ENCODE peak calls at places on chromosomes 6 and 20, in four cellular contexts. Z is HepG2, T is WTC11, D is K562. C is an unnamed sample.

GRCh38 chr20:37755665-37756064 is 61.8 kb downstream of the CTNNBL1 start:
- DNase-seq in Z (no peak), T (no peak), D (peak; percentile 17), C (no peak)

GRCh38 chr6:87093651-87094050 is 1.3 kb downstream of the CGA start:
- DNase-seq in Z (no peak), T (no peak), D (no peak), C (no peak)

GRCh38 chr6:35468980-35469710 is 944 bp downstream of the RPL10A start:
- DNase-seq in Z (no peak), T (no peak), D (no peak), C (no peak)

GRCh38 chr6:99344289-99344688 is 5.2 kb downstream of the FAXC start:
- DNase-seq in Z (peak; percentile 9), T (no peak), D (no peak), C (no peak)

GRCh38 chr6:70415247-70415646 is 1.9 kb downstream of the FAM135A start:
- DNase-seq in Z (no peak), T (no peak), D (no peak), C (no peak)

GRCh38 chr20:47607208-47607613 is 105.5 kb downstream of the NCOA3 start:
- DNase-seq in Z (no peak), T (no peak), D (peak; percentile 68), C (no peak)

GRCh38 chr6:20454201-20454824 is 52.6 kb downstream of the E2F3 start:
- DNase-seq in Z (no peak), T (no peak), D (peak; percentile 69), C (no peak)

GRCh38 chr6:154882107-154882506 is 113.0 kb upstream of the TIAM2 start:
- DNase-seq in Z (no peak), T (no peak), D (no peak), C (no peak)

GRCh38 chr6:35919827-35920751 is 809 bp downstream of the SRPK1 start:
- DNase-seq in Z (peak; percentile 56), T (peak; percentile 38), D (peak; percentile 47), C (peak; percentile 45)

GRCh38 chr6:25660512-25660911 is 8.5 kb downstream of the SCGN start:
- DNase-seq in Z (peak; percentile 75), T (no peak), D (peak; percentile 25), C (peak; percentile 67)

GRCh38 chr20:58148891-58149290 is 79.6 kb downstream of the ANKRD60 start:
- DNase-seq in Z (no peak), T (no peak), D (no peak), C (no peak)

GRCh38 chr20:50189681-50190250 is 864 bp upstream of the CEBPB start:
- DNase-seq in Z (peak; percentile 79), T (peak; percentile 87), D (no peak), C (no peak)

GRCh38 chr6:81997091-81997926 is 244.8 kb upstream of the TENT5A start:
- DNase-seq in Z (no peak), T (no peak), D (no peak), C (no peak)

GRCh38 chr20:18331694-18332093 is 43.4 kb downstream of the ZNF133 start:
- DNase-seq in Z (no peak), T (no peak), D (no peak), C (no peak)

GRCh38 chr20:51554538-51555165 is 12.1 kb upstream of the NFATC2 start:
- DNase-seq in Z (no peak), T (no peak), D (no peak), C (no peak)

GRCh38 chr6:108406943-108407342 is 112.1 kb downstream of the AFG1L start:
- DNase-seq in Z (no peak), T (no peak), D (no peak), C (no peak)

GRCh38 chr6:167984144-167984719 is 13.2 kb upstream of the KIF25 start:
- DNase-seq in Z (no peak), T (no peak), D (no peak), C (no peak)

GRCh38 chr6:37027811-37028469 is 22.5 kb downstream of the FGD2 start:
- DNase-seq in Z (no peak), T (no peak), D (no peak), C (no peak)

GRCh38 chr6:79149884-79150283 is 71.8 kb upstream of the PHIP start:
- DNase-seq in Z (no peak), T (no peak), D (no peak), C (no peak)

GRCh38 chr20:59144179-59144830 is 19.3 kb upstream of the ZNF831 start:
- DNase-seq in Z (no peak), T (no peak), D (no peak), C (no peak)

GRCh38 chr6:107786709-107787588 is 37.2 kb downstream of the SCML4 start:
- DNase-seq in Z (no peak), T (no peak), D (no peak), C (no peak)

GRCh38 chr20:10769700-10770099 is 95.9 kb upstream of the JAG1 start:
- DNase-seq in Z (no peak), T (no peak), D (no peak), C (no peak)

GRCh38 chr6:79833264-79833663 is 114.1 kb downstream of the ELOVL4 start:
- DNase-seq in Z (no peak), T (no peak), D (no peak), C (no peak)

GRCh38 chr6:79602859-79603258 is 28.3 kb upstream of the SH3BGRL2 start:
- DNase-seq in Z (no peak), T (no peak), D (no peak), C (no peak)

GRCh38 chr6:3013486-3013885 is 13.8 kb downstream of the NQO2 start:
- DNase-seq in Z (no peak), T (no peak), D (no peak), C (peak; percentile 40)

GRCh38 chr20:62653373-62653772 is 11.1 kb downstream of the SLCO4A1 start:
- DNase-seq in Z (no peak), T (no peak), D (no peak), C (no peak)

GRCh38 chr6:33705268-33705885 is 6.1 kb downstream of the UQCC2 start:
- DNase-seq in Z (no peak), T (no peak), D (no peak), C (no peak)

GRCh38 chr6:30101423-30101938 is 11.4 kb downstream of the TRIM31 start:
- DNase-seq in Z (peak; percentile 29), T (no peak), D (no peak), C (peak; percentile 3)

GRCh38 chr20:31949877-31950646 is 1.8 kb downstream of the PDRG1 start:
- DNase-seq in Z (no peak), T (no peak), D (peak; percentile 62), C (no peak)

DNA sequence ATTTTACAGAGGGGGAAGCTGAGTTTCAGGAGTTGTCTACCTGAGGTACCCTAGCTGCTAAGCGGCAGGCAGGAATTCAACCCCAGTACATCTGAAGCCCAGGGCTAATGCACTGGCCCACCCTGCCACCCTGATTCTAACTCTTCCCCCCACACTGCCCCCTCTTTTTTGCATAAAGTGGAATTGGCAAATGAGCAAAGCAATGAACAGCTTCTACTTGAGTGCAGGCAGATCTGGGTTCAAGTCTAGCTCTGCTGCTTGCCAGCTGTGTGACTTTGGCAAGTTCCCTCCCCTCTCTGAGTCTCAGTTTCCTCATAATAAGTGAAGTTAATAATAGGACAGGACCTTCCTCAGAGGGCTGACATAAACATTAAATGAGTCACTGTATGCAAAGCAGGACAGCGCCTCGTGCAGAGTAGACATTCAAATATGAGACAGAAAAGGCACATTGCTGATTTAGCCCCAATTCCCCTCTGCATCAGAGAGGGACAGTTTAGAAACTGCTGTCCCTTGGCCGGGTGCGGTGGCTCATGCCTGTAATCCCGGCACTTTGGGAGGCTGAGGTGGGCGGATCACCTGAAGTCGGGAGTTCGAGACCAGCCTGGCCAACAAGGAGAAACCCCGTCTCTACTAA is 4.7 kb downstream of the ADA start:
- DNase-seq in Z (no peak), T (no peak), D (no peak), C (peak; percentile 24)
- TF ChIP-seq NR3C1 in Z (no peak), T (no peak), D (no peak), C (no peak)

GRCh38 chr20:1177680-1178079 is 7.1 kb downstream of the TMEM74B start:
- DNase-seq in Z (peak; percentile 64), T (peak; percentile 56), D (peak; percentile 47), C (peak; percentile 53)
- TF ChIP-seq NR3C1 in Z (no peak), T (no peak), D (no peak), C (no peak)

GRCh38 chr20:48931527-48932374 is 10.2 kb downstream of the ARFGEF2 start:
- DNase-seq in Z (no peak), T (no peak), D (no peak), C (no peak)

GRCh38 chr20:48930035-48930434 is 8.5 kb downstream of the ARFGEF2 start:
- DNase-seq in Z (no peak), T (no peak), D (no peak), C (no peak)

GRCh38 chr20:48930878-48931277 is 9.4 kb downstream of the ARFGEF2 start:
- DNase-seq in Z (no peak), T (no peak), D (no peak), C (no peak)

GRCh38 chr20:48932375-48932941 is 10.9 kb downstream of the ARFGEF2 start:
- DNase-seq in Z (peak; percentile 80), T (no peak), D (no peak), C (no peak)

DNA sequence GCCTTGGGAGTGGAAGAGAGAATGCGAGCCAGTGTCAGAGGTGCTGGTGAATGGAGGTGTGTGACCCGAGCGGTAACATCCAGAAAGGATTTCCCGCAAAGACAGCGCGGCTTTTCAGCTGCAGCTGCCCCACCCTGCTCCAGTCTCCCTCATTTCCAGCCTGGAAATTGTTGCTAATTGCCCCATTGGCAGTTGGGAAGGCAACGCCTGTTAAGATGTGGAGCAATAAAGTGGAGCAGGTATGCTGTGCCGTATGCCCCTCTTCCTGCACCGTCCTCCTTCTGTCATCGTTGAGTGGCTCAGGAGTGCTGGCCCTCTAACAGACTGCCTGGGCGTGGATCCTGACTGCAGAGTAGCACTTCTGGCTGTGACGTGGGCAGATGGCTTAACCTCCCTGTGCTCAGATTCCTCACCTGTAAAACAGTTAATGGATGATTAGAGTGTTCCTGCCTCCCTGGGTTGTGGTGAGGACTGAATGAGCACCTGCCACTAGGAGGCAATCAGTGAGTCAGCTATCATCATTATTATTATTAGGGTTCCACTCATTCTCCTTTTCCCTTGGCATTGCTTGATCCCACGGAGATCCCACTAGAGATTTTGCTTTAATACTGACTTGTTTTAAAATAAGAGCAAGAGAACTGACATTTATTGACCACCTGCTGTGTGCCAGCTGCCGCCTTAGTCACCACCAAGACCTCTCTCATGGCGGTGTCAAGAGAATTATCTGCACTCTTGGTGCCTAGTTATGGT is 11.7 kb downstream of the ARFGEF2 start:
- DNase-seq in Z (no peak), T (no peak), D (no peak), C (no peak)
- TF ChIP-seq NR3C1 in Z (no peak), T (no peak), D (no peak), C (no peak)

DNA sequence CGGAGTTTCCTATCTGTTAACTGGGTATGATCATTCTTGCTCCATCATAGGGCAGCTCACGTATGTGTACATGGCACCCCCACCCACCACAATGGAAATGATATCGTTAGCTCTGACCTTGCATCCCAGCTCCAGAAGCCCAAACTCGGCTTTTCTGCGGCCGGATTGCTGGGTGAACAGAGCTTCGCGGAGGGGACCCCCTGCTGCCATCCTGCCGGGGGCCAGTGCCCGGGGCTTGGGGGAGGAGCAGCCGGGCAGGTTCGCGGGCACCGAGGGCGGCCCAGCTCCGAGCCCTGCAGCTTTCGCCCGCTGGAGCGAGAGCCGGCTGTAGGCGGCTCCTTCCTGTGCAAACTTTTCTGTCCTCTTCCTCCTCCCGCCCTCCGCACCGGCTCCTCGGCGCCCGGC is 24.9 kb upstream of the FUCA2 start:
- DNase-seq in Z (no peak), T (peak; percentile 53), D (no peak), C (peak; percentile 23)
- TF ChIP-seq NR3C1 in Z (no peak), T (no peak), D (no peak), C (no peak)

GRCh38 chr6:44237021-44237812 is 9.7 kb upstream of the HSP90AB1 start:
- DNase-seq in Z (peak; percentile 98), T (peak; percentile 68), D (peak; percentile 85), C (peak; percentile 96)
- TF ChIP-seq NR3C1 in Z (no peak), T (no peak), D (no peak), C (no peak)